ENCODE peak calls at places on chromosome 6, in nine cellular contexts. S, Y, B, X, I, K, A, W and N are unnamed samples.

GRCh38 chr6:151665329-151665728 is 142.2 kb upstream of the ESR1 start:
- DNase-seq in B (no peak), X (no peak), K (no peak), I (no peak), W (no peak), A (no peak), Y (no peak), S (no peak), N (no peak)

GRCh38 chr6:36917541-36918193 is 31.9 kb downstream of the C6orf89 start:
- DNase-seq in K (no peak), W (no peak), X (peak), B (no peak), A (no peak), Y (no peak), S (no peak), I (peak), N (peak)

GRCh38 chr6:160077526-160077925 is 44.1 kb upstream of the SLC22A1 start:
- DNase-seq in S (no peak), I (no peak), W (no peak), Y (no peak), K (no peak), A (no peak), X (no peak), B (no peak), N (no peak)

GRCh38 chr6:159267165-159267564 is 98.0 kb downstream of the FNDC1 start:
- DNase-seq in A (peak), W (no peak), K (peak), S (no peak), I (no peak), Y (no peak), X (no peak), B (no peak), N (no peak)

GRCh38 chr6:13079096-13079758 is 249.1 kb downstream of the TBC1D7 start:
- DNase-seq in S (no peak), Y (no peak), A (no peak), K (no peak), I (no peak), W (no peak), B (no peak), X (no peak), N (no peak)

GRCh38 chr6:53282234-53282633 is 66.5 kb downstream of the ELOVL5 start:
- DNase-seq in S (no peak), Y (no peak), A (no peak), I (no peak), W (no peak), B (no peak), K (no peak), X (no peak), N (no peak)

GRCh38 chr6:25930532-25931410 is at the start of gene SLC17A2:
- DNase-seq in X (no peak), W (no peak), K (no peak), I (no peak), B (no peak), A (no peak), S (no peak), Y (no peak), N (no peak)

GRCh38 chr6:28673800-28674671 is 148.4 kb downstream of the GPX5 start:
- DNase-seq in W (peak), B (peak), S (peak), Y (no peak), I (no peak), X (peak), A (peak), K (peak), N (no peak)

GRCh38 chr6:159203304-159204005 is 34.3 kb downstream of the FNDC1 start:
- DNase-seq in Y (no peak), B (no peak), X (no peak), I (peak), S (peak), K (peak), A (no peak), W (no peak), N (no peak)

GRCh38 chr6:24667378-24667803 is 514 bp downstream of the ACOT13 start:
- DNase-seq in Y (no peak), K (peak), X (no peak), I (no peak), S (no peak), W (peak), A (peak), B (no peak), N (no peak)

GRCh38 chr6:25202505-25202904 is 76.7 kb upstream of the CARMIL1 start:
- DNase-seq in B (no peak), X (no peak), A (no peak), K (peak), W (no peak), Y (no peak), I (no peak), S (no peak), N (no peak)

GRCh38 chr6:36697481-36697903 is at the start of gene RAB44:
- DNase-seq in B (no peak), A (no peak), W (no peak), I (no peak), X (no peak), S (no peak), K (no peak), Y (no peak), N (peak)

GRCh38 chr6:107320126-107320525 is 139.2 kb downstream of the PDSS2 start:
- DNase-seq in X (no peak), Y (no peak), K (no peak), S (no peak), W (no peak), B (no peak), I (no peak), A (no peak), N (no peak)

GRCh38 chr6:11126876-11127275 is 15.4 kb upstream of the ERVFRD-1 start:
- DNase-seq in S (no peak), W (no peak), I (no peak), K (peak), B (peak), A (no peak), X (no peak), Y (no peak), N (no peak)

GRCh38 chr6:130697661-130698535 is 129.3 kb upstream of the SMLR1 start:
- DNase-seq in S (peak), K (peak), X (peak), Y (no peak), W (peak), B (peak), A (peak), I (peak), N (no peak)

GRCh38 chr6:43089874-43090556 is 13.9 kb downstream of the PTK7 start:
- DNase-seq in B (no peak), K (no peak), A (no peak), I (no peak), X (peak), S (no peak), Y (no peak), W (no peak), N (no peak)

GRCh38 chr6:6941201-6941600 is 166.6 kb upstream of the RREB1 start:
- DNase-seq in K (no peak), X (no peak), B (no peak), Y (no peak), I (no peak), S (no peak), A (no peak), W (no peak), N (peak)

GRCh38 chr6:44494011-44494501 is 106.5 kb downstream of the CDC5L start:
- DNase-seq in S (peak), Y (no peak), A (no peak), X (peak), W (no peak), B (no peak), K (peak), I (no peak), N (peak)

GRCh38 chr6:105601541-105602174 is 198.8 kb upstream of the PREP start:
- DNase-seq in W (no peak), K (peak), B (no peak), X (peak), A (peak), S (no peak), I (peak), Y (peak), N (peak)

GRCh38 chr6:130296854-130297253 is 69.0 kb upstream of the TMEM200A start:
- DNase-seq in K (no peak), I (no peak), Y (no peak), A (peak), B (no peak), S (no peak), W (peak), X (no peak), N (no peak)

GRCh38 chr6:116406678-116407345 is 36.1 kb downstream of the DSE start:
- DNase-seq in B (no peak), W (no peak), K (no peak), A (no peak), Y (no peak), S (no peak), I (no peak), X (no peak), N (no peak)

GRCh38 chr6:44453146-44453545 is 65.6 kb downstream of the CDC5L start:
- DNase-seq in S (no peak), Y (no peak), K (no peak), W (no peak), A (no peak), I (no peak), X (no peak), B (no peak), N (no peak)

GRCh38 chr6:150734235-150734634 is 131.3 kb upstream of the MTHFD1L start:
- DNase-seq in S (no peak), X (no peak), W (no peak), Y (no peak), K (no peak), A (no peak), B (no peak), I (no peak), N (no peak)

GRCh38 chr6:169319561-169319960 is 65.9 kb upstream of the THBS2 start:
- DNase-seq in I (no peak), W (no peak), B (no peak), K (no peak), A (no peak), X (no peak), S (no peak), Y (no peak), N (no peak)

GRCh38 chr6:64227868-64228267 is 592.3 kb downstream of the PHF3 start:
- DNase-seq in S (no peak), K (no peak), Y (no peak), I (no peak), W (no peak), B (no peak), A (no peak), X (no peak), N (no peak)

GRCh38 chr6:70396796-70397729 is 16.2 kb upstream of the FAM135A start:
- DNase-seq in I (no peak), B (no peak), X (no peak), Y (no peak), K (no peak), S (no peak), A (no peak), W (no peak), N (no peak)

GRCh38 chr6:66558189-66558588 is 851.2 kb upstream of the EYS start:
- DNase-seq in I (no peak), K (no peak), S (no peak), A (peak), X (no peak), W (peak), B (peak), Y (no peak), N (no peak)

GRCh38 chr6:54690596-54690995 is 156.0 kb upstream of the FAM83B start:
- DNase-seq in I (no peak), X (no peak), S (no peak), Y (no peak), A (no peak), K (no peak), B (no peak), W (no peak), N (no peak)

GRCh38 chr6:110528051-110528929 is 51.9 kb upstream of the SLC22A16 start:
- DNase-seq in S (peak), I (peak), B (no peak), K (peak), W (peak), A (peak), Y (peak), X (peak), N (no peak)